ENCODE peak calls at places on chromosomes 2 and 18, in ten cellular contexts. L is OCI-LY7; T is A549; C is CD8-positive, alpha-beta memory T cell; S is transverse colon; B is lung; G is SK-N-MC; U is heart left ventricle; N is stomach; H is cardiac muscle cell. K is an unnamed sample. For H3K9me3, the result is how much of the 10 kb centered on the place peaks cover.

GRCh38 chr18:5144629-5145028 is 52.4 kb downstream of the AKAIN1 start:
- DNase-seq in L (no peak), T (no peak), C (no peak), S (no peak), B (no peak), G (no peak), U (no peak), N (no peak), H (no peak), K (no peak)

GRCh38 chr2:82998770-82999169 is 1460.3 kb downstream of the SUCLG1 start:
- DNase-seq in L (no peak), T (no peak), C (no peak), S (no peak), B (no peak), G (no peak), U (no peak), N (no peak), H (no peak), K (no peak)

GRCh38 chr2:99472327-99472960 is 17.4 kb downstream of the REV1 start:
- DNase-seq in L (no peak), T (no peak), C (no peak), S (no peak), B (no peak), G (no peak), U (no peak), N (no peak), H (no peak), K (no peak)

GRCh38 chr2:179946810-179947485 is 60.1 kb downstream of the CWC22 start:
- DNase-seq in L (no peak), T (no peak), C (no peak), S (no peak), B (no peak), G (no peak), U (no peak), N (no peak), H (no peak), K (no peak)

GRCh38 chr18:34880882-34881852 is 160.0 kb upstream of the MAPRE2 start:
- DNase-seq in L (no peak), T (no peak), C (no peak), S (no peak), B (no peak), G (no peak), U (no peak), N (no peak), H (no peak), K (no peak)

GRCh38 chr2:197158138-197158537 is 152.4 kb downstream of the ANKRD44 start:
- DNase-seq in L (no peak), T (no peak), C (no peak), S (no peak), B (no peak), G (no peak), U (no peak), N (no peak), H (no peak), K (no peak)

GRCh38 chr2:177393381-177393780 is 808 bp downstream of the AGPS start:
- DNase-seq in L (no peak), T (no peak), C (peak), S (peak), B (no peak), G (no peak), U (no peak), N (no peak), H (no peak), K (no peak)

GRCh38 chr2:217451634-217452033 is 551.2 kb downstream of the TNS1 start:
- DNase-seq in L (no peak), T (no peak), C (no peak), S (no peak), B (no peak), G (no peak), U (no peak), N (no peak), H (no peak), K (no peak)

GRCh38 chr18:58271770-58272169 is 227.7 kb downstream of the NEDD4L start:
- DNase-seq in L (no peak), T (no peak), C (no peak), S (no peak), B (no peak), G (no peak), U (no peak), N (no peak), H (no peak), K (no peak)

GRCh38 chr2:25528173-25528572 is 145.2 kb downstream of the DTNB start:
- DNase-seq in L (no peak), T (no peak), C (no peak), S (no peak), B (no peak), G (no peak), U (no peak), N (no peak), H (no peak), K (no peak)

GRCh38 chr2:78861546-78861945 is 164.0 kb upstream of the REG3G start:
- DNase-seq in L (peak), T (peak), C (no peak), S (no peak), B (no peak), G (no peak), U (no peak), N (no peak), H (peak), K (no peak)

GRCh38 chr18:56460590-56460989 is 177.8 kb downstream of the TXNL1 start:
- DNase-seq in L (no peak), T (no peak), C (no peak), S (no peak), B (no peak), G (no peak), U (no peak), N (no peak), H (no peak), K (no peak)

GRCh38 chr2:18883626-18884456 is 294.5 kb upstream of the NT5C1B start:
- DNase-seq in L (peak), T (no peak), C (no peak), S (no peak), B (no peak), G (no peak), U (no peak), N (no peak), H (no peak), K (no peak)

GRCh38 chr2:140947236-140947635 is 1183.6 kb downstream of the LRP1B start:
- DNase-seq in L (no peak), T (no peak), C (no peak), S (no peak), B (no peak), G (no peak), U (no peak), N (no peak), H (no peak), K (no peak)

GRCh38 chr2:238247002-238247822 is 7.4 kb upstream of the HES6 start:
- DNase-seq in L (no peak), T (no peak), C (no peak), S (no peak), B (peak), G (no peak), U (peak), N (no peak), H (no peak), K (no peak)

GRCh38 chr2:14516844-14517243 is 115.7 kb upstream of the LRATD1 start:
- DNase-seq in L (no peak), T (no peak), C (no peak), S (no peak), B (no peak), G (no peak), U (no peak), N (no peak), H (no peak), K (no peak)

GRCh38 chr2:184154438-184154837 is 443.9 kb upstream of the ZNF804A start:
- DNase-seq in L (no peak), T (no peak), C (no peak), S (no peak), B (no peak), G (no peak), U (no peak), N (no peak), H (no peak), K (no peak)

GRCh38 chr2:98643496-98644100 is 35.2 kb downstream of the UNC50 start:
- DNase-seq in L (peak), T (no peak), C (no peak), S (no peak), B (no peak), G (no peak), U (no peak), N (no peak), H (no peak), K (no peak)

GRCh38 chr2:175931751-175932295 is 70.2 kb downstream of the LNPK start:
- DNase-seq in L (no peak), T (no peak), C (no peak), S (no peak), B (no peak), G (no peak), U (no peak), N (no peak), H (no peak), K (no peak)

GRCh38 chr2:219576505-219577388 is 4.6 kb downstream of the INHA start:
- DNase-seq in L (no peak), T (no peak), C (no peak), S (no peak), B (no peak), G (no peak), U (no peak), N (no peak), H (peak), K (no peak)

GRCh38 chr2:99380376-99381010 is 43.3 kb downstream of the EIF5B start:
- DNase-seq in L (no peak), T (no peak), C (no peak), S (no peak), B (no peak), G (no peak), U (no peak), N (no peak), H (no peak), K (no peak)

GRCh38 chr2:62383843-62384242 is 122.2 kb downstream of the TMEM17 start:
- DNase-seq in L (no peak), T (no peak), C (no peak), S (no peak), B (no peak), G (no peak), U (no peak), N (no peak), H (no peak), K (no peak)

GRCh38 chr2:156517419-156517818 is 81.2 kb downstream of the GPD2 start:
- DNase-seq in L (no peak), T (no peak), C (no peak), S (no peak), B (no peak), G (no peak), U (no peak), N (no peak), H (peak), K (no peak)

GRCh38 chr2:236745420-236746210 is 176.0 kb downstream of the ACKR3 start:
- DNase-seq in L (no peak), T (peak), C (no peak), S (no peak), B (no peak), G (no peak), U (no peak), N (no peak), H (peak), K (no peak)

GRCh38 chr18:13813271-13813849 is 10.6 kb upstream of the MC5R start:
- DNase-seq in L (peak), T (peak), C (peak), S (peak), B (peak), G (peak), U (no peak), N (peak), H (peak), K (peak)

GRCh38 chr2:209423562-209424541 is at the start of gene MAP2:
- DNase-seq in L (peak), T (peak), C (peak), S (peak), B (peak), G (no peak), U (peak), N (peak), H (peak), K (peak)

GRCh38 chr2:204362603-204363002 is 182.7 kb upstream of the PARD3B start:
- DNase-seq in L (no peak), T (no peak), C (no peak), S (no peak), B (no peak), G (no peak), U (no peak), N (no peak), H (no peak), K (no peak)

GRCh38 chr2:129698593-129698992 is 280.9 kb upstream of the RAB6C start:
- DNase-seq in L (no peak), T (no peak), C (no peak), S (no peak), B (peak), G (no peak), U (no peak), N (no peak), H (no peak), K (no peak)

GRCh38 chr2:53437371-53437770 is 330.2 kb upstream of the CHAC2 start:
- DNase-seq in L (no peak), T (no peak), C (no peak), S (no peak), B (no peak), G (no peak), U (no peak), N (no peak), H (no peak), K (no peak)

GRCh38 chr2:96773922-96774321 is 13.2 kb downstream of the CNNM4 start:
- DNase-seq in L (peak), T (no peak), C (peak), S (no peak), B (no peak), G (no peak), U (no peak), N (peak), H (no peak), K (peak)

GRCh38 chr2:96353032-96353561 is 17.5 kb downstream of the NCAPH start:
- DNase-seq in L (no peak), T (no peak), C (no peak), S (no peak), B (no peak), G (no peak), U (peak), N (no peak), H (no peak), K (no peak)

GRCh38 chr2:10151462-10151861 is 28.9 kb downstream of the RRM2 start:
- DNase-seq in L (no peak), T (no peak), C (no peak), S (no peak), B (no peak), G (no peak), U (no peak), N (no peak), H (no peak), K (no peak)

GRCh38 chr18:11251229-11251890 is 102.0 kb upstream of the PIEZO2 start:
- DNase-seq in L (no peak), T (no peak), C (no peak), S (no peak), B (no peak), G (no peak), U (no peak), N (no peak), H (no peak), K (no peak)

GRCh38 chr18:13909541-13909940 is 5.8 kb downstream of the MC2R start:
- DNase-seq in L (no peak), T (no peak), C (no peak), S (no peak), B (no peak), G (no peak), U (no peak), N (no peak), H (no peak), K (no peak)

GRCh38 chr2:68428746-68429145 is 38.3 kb downstream of the FBXO48 start:
- DNase-seq in L (no peak), T (no peak), C (no peak), S (no peak), B (no peak), G (no peak), U (no peak), N (no peak), H (no peak), K (no peak)
- H3K27ac ChIP-seq in L (peak), T (no peak), C (no peak), S (no peak), B (no peak), G (no peak), U (no peak), N (no peak), H (peak), K (no peak)

DNA sequence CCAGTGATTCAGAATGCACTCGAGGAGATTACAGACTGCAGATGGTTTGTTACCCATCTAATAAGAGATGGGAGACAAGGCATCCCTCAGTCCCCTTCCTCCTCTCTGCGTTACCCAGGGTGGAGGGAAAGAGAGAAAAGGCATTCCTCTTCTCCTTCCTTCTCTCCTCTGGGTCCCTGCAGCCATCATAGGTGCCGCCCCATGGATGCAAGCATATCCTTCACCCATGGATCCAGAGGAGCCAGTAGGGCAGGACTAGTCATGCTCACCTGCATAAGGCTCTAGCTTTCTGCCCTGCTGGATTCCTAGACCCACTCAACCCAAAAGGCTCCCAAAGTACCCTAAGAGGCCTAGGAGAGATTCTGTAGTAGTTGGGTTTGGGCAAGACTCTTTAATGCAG is 20.4 kb downstream of the CMPK2 start:
- DNase-seq in L (peak), T (no peak), C (no peak), S (no peak), B (no peak), G (no peak), U (no peak), N (no peak), H (peak), K (no peak)
- H3K9me3 ChIP-seq in L (under half), T (under half), C (under half), S (under half), B (under half), G (under half), U (under half), N (half or more), H (under half), K (half or more)

GRCh38 chr2:21038403-21039073 is 5.3 kb downstream of the APOB start:
- DNase-seq in L (no peak), T (no peak), C (no peak), S (no peak), B (peak), G (no peak), U (no peak), N (no peak), H (no peak), K (no peak)

GRCh38 chr2:21040468-21041377 is 3.1 kb downstream of the APOB start:
- DNase-seq in L (no peak), T (no peak), C (no peak), S (no peak), B (no peak), G (no peak), U (no peak), N (no peak), H (no peak), K (no peak)

GRCh38 chr2:21037671-21038108 is 6.2 kb downstream of the APOB start:
- DNase-seq in L (no peak), T (no peak), C (no peak), S (no peak), B (no peak), G (no peak), U (no peak), N (no peak), H (no peak), K (no peak)

GRCh38 chr2:21039979-21040467 is 3.9 kb downstream of the APOB start:
- DNase-seq in L (no peak), T (no peak), C (no peak), S (no peak), B (no peak), G (no peak), U (no peak), N (no peak), H (no peak), K (no peak)

DNA sequence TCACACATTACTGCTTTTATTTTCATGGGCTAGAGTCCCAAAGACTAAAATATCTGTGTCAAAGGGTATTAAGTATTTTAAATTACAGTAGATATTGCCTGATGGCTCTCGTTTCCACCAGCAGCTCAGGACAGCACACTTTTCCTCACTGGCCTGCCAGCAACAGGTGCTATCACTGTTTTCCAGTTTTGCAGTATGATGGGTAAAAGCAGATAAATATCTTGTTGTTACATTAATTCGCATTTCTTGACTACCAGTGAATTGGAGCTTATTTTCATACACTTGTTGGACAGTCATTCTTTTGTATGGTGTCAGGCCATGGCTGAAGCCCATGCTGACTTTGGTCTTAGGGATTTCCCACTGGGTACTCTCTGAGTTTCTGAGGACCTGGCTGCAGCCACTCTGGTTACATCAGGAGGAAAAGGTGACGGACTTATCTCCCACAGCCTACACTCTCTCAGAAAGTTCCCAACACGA is 4.8 kb downstream of the APOB start:
- DNase-seq in L (no peak), T (no peak), C (no peak), S (no peak), B (no peak), G (no peak), U (no peak), N (no peak), H (no peak), K (no peak)
- H3K27ac ChIP-seq in L (no peak), T (no peak), C (no peak), S (peak), B (no peak), G (no peak), U (peak), N (no peak), H (no peak), K (no peak)

GRCh38 chr2:58319481-58319880 is 78.4 kb upstream of the FANCL start:
- DNase-seq in L (no peak), T (no peak), C (no peak), S (no peak), B (no peak), G (no peak), U (no peak), N (no peak), H (no peak), K (no peak)

GRCh38 chr2:58308435-58308834 is 67.3 kb upstream of the FANCL start:
- DNase-seq in L (no peak), T (no peak), C (no peak), S (no peak), B (no peak), G (no peak), U (no peak), N (no peak), H (no peak), K (no peak)

DNA sequence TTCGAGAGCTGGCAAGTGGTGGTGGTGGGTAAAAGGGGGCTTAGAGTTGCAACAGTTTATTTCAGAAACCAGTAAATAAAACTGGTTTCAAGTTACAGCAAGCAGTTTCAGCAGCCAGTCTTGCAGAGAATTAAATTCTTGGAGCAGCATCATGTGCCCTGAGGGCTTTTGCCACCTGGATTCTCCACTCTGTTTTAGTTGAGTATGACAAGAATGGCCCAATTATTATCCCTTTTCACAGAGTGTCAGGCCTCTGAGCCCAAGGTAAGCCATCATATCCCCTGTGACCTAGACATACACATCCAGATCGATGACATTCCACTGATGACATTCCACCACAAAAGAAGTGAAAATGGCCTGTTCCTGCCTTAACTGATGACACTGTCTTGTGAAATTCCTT is 72.8 kb upstream of the FANCL start:
- DNase-seq in L (no peak), T (no peak), C (no peak), S (no peak), B (no peak), G (no peak), U (no peak), N (no peak), H (no peak), K (no peak)
- H3K9me3 ChIP-seq in L (under half), T (under half), C (under half), S (under half), B (under half), G (under half), U (under half), N (under half), H (under half), K (under half)

GRCh38 chr2:215635788-215636139 is 199.9 kb upstream of the FN1 start:
- DNase-seq in L (no peak), T (no peak), C (no peak), S (no peak), B (no peak), G (no peak), U (no peak), N (no peak), H (no peak), K (no peak)
- H3K27ac ChIP-seq in L (no peak), T (peak), C (no peak), S (no peak), B (no peak), G (no peak), U (no peak), N (no peak), H (no peak), K (no peak)

GRCh38 chr2:108399479-108399878 is 21.7 kb downstream of the SULT1C4 start:
- DNase-seq in L (no peak), T (no peak), C (no peak), S (no peak), B (no peak), G (no peak), U (no peak), N (no peak), H (no peak), K (no peak)

GRCh38 chr2:108403494-108403893 is 25.7 kb downstream of the SULT1C4 start:
- DNase-seq in L (no peak), T (no peak), C (no peak), S (peak), B (no peak), G (no peak), U (no peak), N (no peak), H (no peak), K (no peak)

GRCh38 chr2:108396845-108397244 is 19.1 kb downstream of the SULT1C4 start:
- DNase-seq in L (peak), T (no peak), C (no peak), S (no peak), B (no peak), G (no peak), U (no peak), N (no peak), H (no peak), K (no peak)

GRCh38 chr2:108404784-108405397 is 27.1 kb downstream of the SULT1C4 start:
- DNase-seq in L (no peak), T (no peak), C (no peak), S (no peak), B (no peak), G (no peak), U (no peak), N (no peak), H (no peak), K (no peak)

GRCh38 chr2:108401800-108402199 is 24.0 kb downstream of the SULT1C4 start:
- DNase-seq in L (no peak), T (no peak), C (no peak), S (no peak), B (no peak), G (no peak), U (no peak), N (no peak), H (no peak), K (no peak)
- H3K9me3 ChIP-seq in L (under half), T (under half), C (under half), S (under half), B (under half), G (under half), U (under half), N (under half), H (under half), K (under half)

GRCh38 chr2:85754313-85755095 is 713 bp downstream of the ATOH8 start:
- DNase-seq in L (no peak), T (no peak), C (peak), S (peak), B (no peak), G (no peak), U (peak), N (peak), H (peak), K (peak)
- H3K27ac ChIP-seq in L (no peak), T (peak), C (no peak), S (peak), B (peak), G (peak), U (peak), N (peak), H (no peak), K (no peak)

K was measured in CD4-positive, alpha-beta T cell.